ENCODE peak calls at places on chromosomes 13 and 19, in four cellular contexts. One of them, this sample, is unnamed.

GRCh38 chr19:46920341-46920740 is 59.5 kb downstream of the ARHGAP35 start:
- DNase-seq in mucosa of descending colon: no peak
- DNase-seq in nephron progenitor cell: no peak
- DNase-seq in stimulated activated CD4-positive, alpha-beta T cell treated with anti-CD3 and anti-CD28 coated beads, Interleukin-12 subunit alpha, Interleukin-12 subunit beta, amount 100 ng/mL, for 24 hours: no peak
- DNase-seq in this sample: no peak

GRCh38 chr13:105165449-105166125 is 1369.9 kb downstream of the EFNB2 start:
- DNase-seq in mucosa of descending colon: no peak
- DNase-seq in nephron progenitor cell: no peak
- DNase-seq in stimulated activated CD4-positive, alpha-beta T cell treated with anti-CD3 and anti-CD28 coated beads, Interleukin-12 subunit alpha, Interleukin-12 subunit beta, amount 100 ng/mL, for 24 hours: no peak
- DNase-seq in this sample: no peak

GRCh38 chr19:588093-588742 is 1.5 kb upstream of the HCN2 start:
- DNase-seq in mucosa of descending colon: peak; percentile 73
- DNase-seq in nephron progenitor cell: peak; percentile 72
- DNase-seq in stimulated activated CD4-positive, alpha-beta T cell treated with anti-CD3 and anti-CD28 coated beads, Interleukin-12 subunit alpha, Interleukin-12 subunit beta, amount 100 ng/mL, for 24 hours: peak; percentile 68
- DNase-seq in this sample: peak; percentile 77

GRCh38 chr19:719081-719512 is 10.4 kb downstream of the PALM start:
- DNase-seq in mucosa of descending colon: peak; percentile 67
- DNase-seq in nephron progenitor cell: no peak
- DNase-seq in stimulated activated CD4-positive, alpha-beta T cell treated with anti-CD3 and anti-CD28 coated beads, Interleukin-12 subunit alpha, Interleukin-12 subunit beta, amount 100 ng/mL, for 24 hours: no peak
- DNase-seq in this sample: peak; percentile 79

GRCh38 chr19:45216677-45217076 is 28.5 kb downstream of the EXOC3L2 start:
- DNase-seq in mucosa of descending colon: no peak
- DNase-seq in nephron progenitor cell: no peak
- DNase-seq in stimulated activated CD4-positive, alpha-beta T cell treated with anti-CD3 and anti-CD28 coated beads, Interleukin-12 subunit alpha, Interleukin-12 subunit beta, amount 100 ng/mL, for 24 hours: no peak
- DNase-seq in this sample: no peak

GRCh38 chr13:44498969-44499368 is 77.2 kb downstream of the TSC22D1 start:
- DNase-seq in mucosa of descending colon: no peak
- DNase-seq in nephron progenitor cell: no peak
- DNase-seq in stimulated activated CD4-positive, alpha-beta T cell treated with anti-CD3 and anti-CD28 coated beads, Interleukin-12 subunit alpha, Interleukin-12 subunit beta, amount 100 ng/mL, for 24 hours: no peak
- DNase-seq in this sample: no peak

GRCh38 chr13:80363890-80364503 is 23.1 kb upstream of the SPRY2 start:
- DNase-seq in mucosa of descending colon: no peak
- DNase-seq in nephron progenitor cell: no peak
- DNase-seq in stimulated activated CD4-positive, alpha-beta T cell treated with anti-CD3 and anti-CD28 coated beads, Interleukin-12 subunit alpha, Interleukin-12 subunit beta, amount 100 ng/mL, for 24 hours: no peak
- DNase-seq in this sample: peak; percentile 13

GRCh38 chr19:45670670-45671453 is 2.8 kb downstream of the GIPR start:
- DNase-seq in mucosa of descending colon: peak; percentile 90
- DNase-seq in nephron progenitor cell: peak; percentile 95
- DNase-seq in stimulated activated CD4-positive, alpha-beta T cell treated with anti-CD3 and anti-CD28 coated beads, Interleukin-12 subunit alpha, Interleukin-12 subunit beta, amount 100 ng/mL, for 24 hours: peak; percentile 63
- DNase-seq in this sample: peak; percentile 14

GRCh38 chr13:80133631-80134083 is 207.3 kb downstream of the SPRY2 start:
- DNase-seq in mucosa of descending colon: no peak
- DNase-seq in nephron progenitor cell: no peak
- DNase-seq in stimulated activated CD4-positive, alpha-beta T cell treated with anti-CD3 and anti-CD28 coated beads, Interleukin-12 subunit alpha, Interleukin-12 subunit beta, amount 100 ng/mL, for 24 hours: no peak
- DNase-seq in this sample: no peak

GRCh38 chr13:38954844-38955243 is 35.8 kb downstream of the STOML3 start:
- DNase-seq in mucosa of descending colon: no peak
- DNase-seq in nephron progenitor cell: no peak
- DNase-seq in stimulated activated CD4-positive, alpha-beta T cell treated with anti-CD3 and anti-CD28 coated beads, Interleukin-12 subunit alpha, Interleukin-12 subunit beta, amount 100 ng/mL, for 24 hours: no peak
- DNase-seq in this sample: no peak

GRCh38 chr13:79937311-79938243 is 403.3 kb downstream of the SPRY2 start:
- DNase-seq in mucosa of descending colon: no peak
- DNase-seq in nephron progenitor cell: no peak
- DNase-seq in stimulated activated CD4-positive, alpha-beta T cell treated with anti-CD3 and anti-CD28 coated beads, Interleukin-12 subunit alpha, Interleukin-12 subunit beta, amount 100 ng/mL, for 24 hours: no peak
- DNase-seq in this sample: no peak

GRCh38 chr13:44120814-44121505 is 241.3 kb downstream of the LACC1 start:
- DNase-seq in mucosa of descending colon: no peak
- DNase-seq in nephron progenitor cell: no peak
- DNase-seq in stimulated activated CD4-positive, alpha-beta T cell treated with anti-CD3 and anti-CD28 coated beads, Interleukin-12 subunit alpha, Interleukin-12 subunit beta, amount 100 ng/mL, for 24 hours: no peak
- DNase-seq in this sample: no peak

GRCh38 chr13:30149248-30149647 is 158.1 kb downstream of the KATNAL1 start:
- DNase-seq in mucosa of descending colon: no peak
- DNase-seq in nephron progenitor cell: no peak
- DNase-seq in stimulated activated CD4-positive, alpha-beta T cell treated with anti-CD3 and anti-CD28 coated beads, Interleukin-12 subunit alpha, Interleukin-12 subunit beta, amount 100 ng/mL, for 24 hours: no peak
- DNase-seq in this sample: no peak

GRCh38 chr13:21670006-21670882 is 629 bp upstream of the FGF9 start:
- DNase-seq in mucosa of descending colon: peak; percentile 76
- DNase-seq in nephron progenitor cell: peak; percentile 83
- DNase-seq in stimulated activated CD4-positive, alpha-beta T cell treated with anti-CD3 and anti-CD28 coated beads, Interleukin-12 subunit alpha, Interleukin-12 subunit beta, amount 100 ng/mL, for 24 hours: peak; percentile 48
- DNase-seq in this sample: peak; percentile 61

GRCh38 chr19:42246143-42246868 is 3.9 kb upstream of the GSK3A start:
- DNase-seq in mucosa of descending colon: no peak
- DNase-seq in nephron progenitor cell: peak; percentile 47
- DNase-seq in stimulated activated CD4-positive, alpha-beta T cell treated with anti-CD3 and anti-CD28 coated beads, Interleukin-12 subunit alpha, Interleukin-12 subunit beta, amount 100 ng/mL, for 24 hours: no peak
- DNase-seq in this sample: peak; percentile 81

This sample was measured in fibroblast of lung.